ENCODE peak calls at places on chromosomes 6 and 20, in nine cellular contexts. One of them, this sample, is unnamed.

GRCh38 chr6:28544211-28544610 is 18.5 kb downstream of the GPX5 start:
- DNase-seq in suprapubic skin: no peak
- DNase-seq in BJ: no peak
- DNase-seq in heart left ventricle: no peak
- DNase-seq in spleen: no peak
- DNase-seq in H1: peak
- DNase-seq in A549: no peak
- DNase-seq in endodermal cell: peak
- DNase-seq in right cardiac atrium: no peak
- DNase-seq in this sample: no peak

GRCh38 chr6:1724616-1725015 is 114.9 kb downstream of the FOXC1 start:
- DNase-seq in A549: peak
- DNase-seq in suprapubic skin: peak
- DNase-seq in H1: no peak
- DNase-seq in endodermal cell: peak
- DNase-seq in spleen: peak
- DNase-seq in heart left ventricle: peak
- DNase-seq in BJ: no peak
- DNase-seq in right cardiac atrium: peak
- DNase-seq in this sample: no peak

GRCh38 chr6:34381086-34381485 is 11.4 kb downstream of the NUDT3 start:
- DNase-seq in suprapubic skin: no peak
- DNase-seq in H1: no peak
- DNase-seq in A549: no peak
- DNase-seq in BJ: no peak
- DNase-seq in heart left ventricle: no peak
- DNase-seq in spleen: no peak
- DNase-seq in right cardiac atrium: no peak
- DNase-seq in endodermal cell: no peak
- DNase-seq in this sample: no peak

GRCh38 chr20:47936612-47937011 is 151.3 kb upstream of the SULF2 start:
- DNase-seq in suprapubic skin: no peak
- DNase-seq in right cardiac atrium: no peak
- DNase-seq in H1: no peak
- DNase-seq in endodermal cell: no peak
- DNase-seq in spleen: no peak
- DNase-seq in heart left ventricle: no peak
- DNase-seq in A549: no peak
- DNase-seq in BJ: no peak
- DNase-seq in this sample: no peak

GRCh38 chr20:24918579-24919566 is 30.2 kb upstream of the CST7 start:
- DNase-seq in right cardiac atrium: no peak
- DNase-seq in suprapubic skin: no peak
- DNase-seq in endodermal cell: no peak
- DNase-seq in H1: no peak
- DNase-seq in spleen: no peak
- DNase-seq in BJ: no peak
- DNase-seq in heart left ventricle: no peak
- DNase-seq in A549: no peak
- DNase-seq in this sample: no peak

GRCh38 chr6:21556968-21557721 is 36.4 kb upstream of the SOX4 start:
- DNase-seq in suprapubic skin: no peak
- DNase-seq in H1: no peak
- DNase-seq in heart left ventricle: no peak
- DNase-seq in endodermal cell: no peak
- DNase-seq in A549: no peak
- DNase-seq in BJ: no peak
- DNase-seq in right cardiac atrium: no peak
- DNase-seq in spleen: no peak
- DNase-seq in this sample: peak

GRCh38 chr6:53544050-53544499 is 826 bp downstream of the GCLC start:
- DNase-seq in H1: no peak
- DNase-seq in suprapubic skin: no peak
- DNase-seq in right cardiac atrium: no peak
- DNase-seq in endodermal cell: no peak
- DNase-seq in heart left ventricle: no peak
- DNase-seq in spleen: no peak
- DNase-seq in BJ: no peak
- DNase-seq in A549: no peak
- DNase-seq in this sample: no peak

GRCh38 chr6:3898270-3898994 is 49.3 kb downstream of the FAM50B start:
- DNase-seq in endodermal cell: no peak
- DNase-seq in A549: no peak
- DNase-seq in heart left ventricle: no peak
- DNase-seq in suprapubic skin: no peak
- DNase-seq in BJ: no peak
- DNase-seq in right cardiac atrium: no peak
- DNase-seq in H1: no peak
- DNase-seq in spleen: no peak
- DNase-seq in this sample: no peak

GRCh38 chr6:132910759-132911158 is 96.4 kb downstream of the RPS12 start:
- DNase-seq in spleen: no peak
- DNase-seq in A549: no peak
- DNase-seq in suprapubic skin: no peak
- DNase-seq in heart left ventricle: no peak
- DNase-seq in right cardiac atrium: no peak
- DNase-seq in H1: no peak
- DNase-seq in BJ: no peak
- DNase-seq in endodermal cell: no peak
- DNase-seq in this sample: no peak

GRCh38 chr6:16909599-16910360 is 148.5 kb upstream of the ATXN1 start:
- DNase-seq in suprapubic skin: no peak
- DNase-seq in H1: no peak
- DNase-seq in endodermal cell: no peak
- DNase-seq in right cardiac atrium: no peak
- DNase-seq in spleen: no peak
- DNase-seq in A549: no peak
- DNase-seq in BJ: peak
- DNase-seq in heart left ventricle: no peak
- DNase-seq in this sample: no peak

GRCh38 chr6:167779123-167779992 is 47.4 kb upstream of the AFDN start:
- DNase-seq in right cardiac atrium: no peak
- DNase-seq in suprapubic skin: no peak
- DNase-seq in spleen: peak
- DNase-seq in endodermal cell: no peak
- DNase-seq in H1: no peak
- DNase-seq in A549: no peak
- DNase-seq in BJ: no peak
- DNase-seq in heart left ventricle: no peak
- DNase-seq in this sample: no peak

GRCh38 chr6:152117156-152118129 is 310.0 kb downstream of the ESR1 start:
- DNase-seq in heart left ventricle: no peak
- DNase-seq in right cardiac atrium: no peak
- DNase-seq in endodermal cell: no peak
- DNase-seq in spleen: no peak
- DNase-seq in suprapubic skin: no peak
- DNase-seq in A549: no peak
- DNase-seq in H1: no peak
- DNase-seq in BJ: no peak
- DNase-seq in this sample: no peak

GRCh38 chr6:3317741-3318211 is 59.0 kb downstream of the PSMG4 start:
- DNase-seq in heart left ventricle: no peak
- DNase-seq in right cardiac atrium: no peak
- DNase-seq in BJ: no peak
- DNase-seq in spleen: peak
- DNase-seq in endodermal cell: peak
- DNase-seq in suprapubic skin: no peak
- DNase-seq in A549: no peak
- DNase-seq in H1: no peak
- DNase-seq in this sample: no peak

GRCh38 chr6:33633462-33634158 is 12.5 kb downstream of the ITPR3 start:
- DNase-seq in suprapubic skin: peak
- DNase-seq in H1: peak
- DNase-seq in heart left ventricle: peak
- DNase-seq in spleen: peak
- DNase-seq in right cardiac atrium: peak
- DNase-seq in BJ: no peak
- DNase-seq in endodermal cell: peak
- DNase-seq in A549: peak
- DNase-seq in this sample: no peak

DNA sequence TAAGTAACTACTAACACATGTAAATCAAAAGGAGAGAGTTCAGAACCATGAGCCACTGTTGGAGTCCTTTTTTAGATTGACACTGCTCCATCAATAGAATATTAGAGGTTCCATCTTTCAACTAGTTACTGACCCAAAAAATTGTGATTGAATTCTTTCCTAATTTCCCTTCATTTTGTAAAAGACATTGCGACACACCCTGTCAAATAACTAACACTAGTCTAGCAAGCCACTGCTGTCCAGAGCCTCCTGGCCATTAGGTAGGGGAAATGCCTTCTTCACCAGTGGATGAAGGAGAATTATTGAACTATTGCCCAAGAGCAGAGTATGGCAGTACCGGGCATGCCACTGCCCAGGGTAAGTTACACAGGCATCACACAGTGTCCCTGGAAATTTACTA is 282.3 kb downstream of the FOXA2 start:
- DNase-seq in BJ: no peak
- DNase-seq in right cardiac atrium: no peak
- DNase-seq in endodermal cell: no peak
- DNase-seq in H1: no peak
- DNase-seq in spleen: no peak
- DNase-seq in heart left ventricle: no peak
- DNase-seq in A549: no peak
- DNase-seq in suprapubic skin: no peak
- DNase-seq in this sample: no peak
- H3K4me3 ChIP-seq in BJ: no peak
- H3K4me3 ChIP-seq in right cardiac atrium: no peak
- H3K4me3 ChIP-seq in endodermal cell: no peak
- H3K4me3 ChIP-seq in H1: no peak
- H3K4me3 ChIP-seq in spleen: no peak
- H3K4me3 ChIP-seq in heart left ventricle: no peak
- H3K4me3 ChIP-seq in A549: no peak
- H3K4me3 ChIP-seq in suprapubic skin: no peak
- H3K4me3 ChIP-seq in this sample: no peak

GRCh38 chr6:81761197-81761596 is 8.7 kb upstream of the TENT5A start:
- DNase-seq in right cardiac atrium: no peak
- DNase-seq in suprapubic skin: no peak
- DNase-seq in endodermal cell: no peak
- DNase-seq in A549: no peak
- DNase-seq in BJ: no peak
- DNase-seq in heart left ventricle: no peak
- DNase-seq in spleen: no peak
- DNase-seq in H1: no peak
- DNase-seq in this sample: no peak

GRCh38 chr6:81763051-81763450 is 10.6 kb upstream of the TENT5A start:
- DNase-seq in BJ: no peak
- DNase-seq in H1: no peak
- DNase-seq in spleen: no peak
- DNase-seq in right cardiac atrium: no peak
- DNase-seq in endodermal cell: no peak
- DNase-seq in A549: no peak
- DNase-seq in heart left ventricle: no peak
- DNase-seq in suprapubic skin: no peak
- DNase-seq in this sample: no peak

GRCh38 chr6:81763968-81764367 is 11.5 kb upstream of the TENT5A start:
- DNase-seq in H1: no peak
- DNase-seq in suprapubic skin: no peak
- DNase-seq in endodermal cell: no peak
- DNase-seq in right cardiac atrium: no peak
- DNase-seq in heart left ventricle: no peak
- DNase-seq in BJ: no peak
- DNase-seq in A549: no peak
- DNase-seq in spleen: no peak
- DNase-seq in this sample: no peak

GRCh38 chr6:81759782-81760181 is 7.3 kb upstream of the TENT5A start:
- DNase-seq in endodermal cell: no peak
- DNase-seq in heart left ventricle: no peak
- DNase-seq in A549: peak
- DNase-seq in spleen: no peak
- DNase-seq in right cardiac atrium: no peak
- DNase-seq in suprapubic skin: no peak
- DNase-seq in BJ: no peak
- DNase-seq in H1: no peak
- DNase-seq in this sample: no peak

GRCh38 chr6:81762132-81762531 is 9.7 kb upstream of the TENT5A start:
- DNase-seq in heart left ventricle: no peak
- DNase-seq in BJ: no peak
- DNase-seq in H1: no peak
- DNase-seq in A549: no peak
- DNase-seq in right cardiac atrium: no peak
- DNase-seq in suprapubic skin: no peak
- DNase-seq in endodermal cell: no peak
- DNase-seq in spleen: no peak
- DNase-seq in this sample: no peak
- H3K4me3 ChIP-seq in heart left ventricle: no peak
- H3K4me3 ChIP-seq in BJ: no peak
- H3K4me3 ChIP-seq in H1: no peak
- H3K4me3 ChIP-seq in A549: no peak
- H3K4me3 ChIP-seq in right cardiac atrium: no peak
- H3K4me3 ChIP-seq in suprapubic skin: no peak
- H3K4me3 ChIP-seq in endodermal cell: no peak
- H3K4me3 ChIP-seq in spleen: no peak
- H3K4me3 ChIP-seq in this sample: no peak

DNA sequence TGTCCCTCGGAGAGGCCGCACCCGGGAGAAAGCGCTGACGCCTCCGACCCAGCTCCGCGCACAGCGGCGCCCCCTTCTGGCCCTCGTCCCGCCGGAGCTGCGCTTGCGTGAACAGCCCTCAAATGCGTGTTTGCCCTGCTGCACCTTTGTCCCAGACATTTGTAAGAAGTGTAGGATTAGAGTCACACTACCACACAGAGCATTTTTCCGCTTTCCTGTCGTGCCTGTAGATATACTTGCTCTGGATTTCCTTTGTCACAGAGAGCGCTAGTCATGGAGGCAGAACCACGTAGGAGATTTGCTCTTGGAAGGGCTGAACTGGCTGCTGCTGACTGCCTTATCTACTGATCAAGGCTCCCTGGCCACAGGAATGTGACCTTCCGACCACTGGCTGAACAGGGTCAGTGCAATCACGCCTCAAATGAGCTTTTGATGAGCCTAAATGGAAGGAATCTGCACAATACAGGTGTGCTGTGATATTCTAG is 62.3 kb downstream of the PAX1 start:
- DNase-seq in heart left ventricle: no peak
- DNase-seq in right cardiac atrium: no peak
- DNase-seq in endodermal cell: peak
- DNase-seq in A549: peak
- DNase-seq in spleen: no peak
- DNase-seq in suprapubic skin: no peak
- DNase-seq in H1: peak
- DNase-seq in BJ: no peak
- DNase-seq in this sample: no peak
- H3K4me3 ChIP-seq in heart left ventricle: no peak
- H3K4me3 ChIP-seq in right cardiac atrium: no peak
- H3K4me3 ChIP-seq in endodermal cell: peak
- H3K4me3 ChIP-seq in A549: no peak
- H3K4me3 ChIP-seq in spleen: no peak
- H3K4me3 ChIP-seq in suprapubic skin: no peak
- H3K4me3 ChIP-seq in H1: peak
- H3K4me3 ChIP-seq in BJ: no peak
- H3K4me3 ChIP-seq in this sample: no peak

DNA sequence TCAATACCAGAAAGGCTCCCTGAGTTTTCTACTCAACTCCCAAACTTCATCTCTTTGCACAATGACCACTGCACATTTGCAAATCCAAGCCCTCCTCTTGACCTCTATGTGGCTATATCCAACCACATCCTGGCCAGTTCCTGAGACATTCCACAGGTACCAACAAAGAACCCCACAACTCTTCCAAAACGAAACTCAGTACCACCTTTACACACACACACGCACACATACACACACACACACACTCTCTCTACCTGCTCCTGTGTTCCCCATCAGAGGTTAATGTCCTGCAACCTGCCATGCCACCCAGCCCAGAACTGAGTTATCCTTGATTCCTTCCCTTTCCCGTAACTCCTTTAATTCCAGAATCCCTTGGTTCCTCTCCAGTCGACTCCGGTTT is 58.5 kb downstream of the CHD6 start:
- DNase-seq in A549: no peak
- DNase-seq in BJ: no peak
- DNase-seq in spleen: no peak
- DNase-seq in right cardiac atrium: no peak
- DNase-seq in endodermal cell: no peak
- DNase-seq in H1: no peak
- DNase-seq in heart left ventricle: no peak
- DNase-seq in suprapubic skin: no peak
- DNase-seq in this sample: no peak
- H3K4me3 ChIP-seq in A549: no peak
- H3K4me3 ChIP-seq in BJ: no peak
- H3K4me3 ChIP-seq in spleen: no peak
- H3K4me3 ChIP-seq in right cardiac atrium: no peak
- H3K4me3 ChIP-seq in endodermal cell: no peak
- H3K4me3 ChIP-seq in H1: no peak
- H3K4me3 ChIP-seq in heart left ventricle: no peak
- H3K4me3 ChIP-seq in suprapubic skin: no peak
- H3K4me3 ChIP-seq in this sample: no peak

This sample was measured in epithelial cell of proximal tubule.